ENCODE peak calls at places on chromosome 4, in seven cellular contexts. F is OCI-LY7, A is cardiac fibroblast, H is right lobe of liver, L is PC-3, S is tibial artery, X is BJ. V is an unnamed sample.

GRCh38 chr4:180828455-180829018 is 1414.7 kb upstream of the TENM3 start:
- DNase-seq in L (peak), H (no peak), A (peak), S (no peak), F (peak), X (peak), V (no peak)

GRCh38 chr4:145827885-145828284 is 110.7 kb downstream of the ZNF827 start:
- DNase-seq in L (no peak), H (no peak), S (no peak), X (no peak), A (no peak), F (no peak), V (no peak)

GRCh38 chr4:99157478-99157935 is 13.4 kb upstream of the ADH4 start:
- DNase-seq in F (no peak), L (no peak), H (no peak), S (no peak), X (no peak), A (no peak), V (no peak)

GRCh38 chr4:185559913-185560281 is 24.6 kb upstream of the PDLIM3 start:
- DNase-seq in X (no peak), A (peak), S (peak), L (peak), F (no peak), H (no peak), V (no peak)

GRCh38 chr4:176726803-176727202 is 65.9 kb downstream of the VEGFC start:
- DNase-seq in X (no peak), H (no peak), S (no peak), A (peak), F (no peak), L (no peak), V (no peak)

GRCh38 chr4:105714932-105715331 is 6.3 kb downstream of the GSTCD start:
- DNase-seq in F (no peak), L (no peak), H (no peak), X (no peak), S (no peak), A (no peak), V (no peak)

GRCh38 chr4:88286897-88287296 is 2.5 kb upstream of the PPM1K start:
- DNase-seq in L (no peak), F (no peak), A (peak), S (no peak), H (no peak), X (no peak), V (no peak)

GRCh38 chr4:6933691-6934430 is 24.2 kb downstream of the TBC1D14 start:
- DNase-seq in H (no peak), A (no peak), L (no peak), F (no peak), S (no peak), X (no peak), V (no peak)

GRCh38 chr4:25213327-25213979 is 20.4 kb upstream of the PI4K2B start:
- DNase-seq in A (no peak), L (no peak), H (no peak), F (no peak), X (no peak), S (no peak), V (no peak)

GRCh38 chr4:46444318-46444717 is 54.4 kb upstream of the GABRA2 start:
- DNase-seq in L (no peak), S (no peak), F (no peak), H (no peak), A (peak), X (no peak), V (no peak)

GRCh38 chr4:89788243-89789072 is 48.5 kb downstream of the SNCA start:
- DNase-seq in F (no peak), S (no peak), X (no peak), A (peak), L (no peak), H (no peak), V (no peak)

GRCh38 chr4:10072420-10073017 is 44.1 kb downstream of the WDR1 start:
- DNase-seq in S (no peak), L (no peak), A (peak), X (no peak), H (no peak), F (no peak), V (peak)

GRCh38 chr4:133483600-133484246 is 334.6 kb downstream of the PCDH10 start:
- DNase-seq in H (no peak), S (no peak), F (no peak), A (peak), L (peak), X (peak), V (no peak)

GRCh38 chr4:37936889-37937498 is 23.2 kb upstream of the PTTG2 start:
- DNase-seq in S (peak), L (no peak), X (no peak), H (peak), F (no peak), A (no peak), V (no peak)

GRCh38 chr4:110737931-110738330 is 115.1 kb upstream of the PITX2 start:
- DNase-seq in H (no peak), F (no peak), S (no peak), X (no peak), A (no peak), L (no peak), V (no peak)

GRCh38 chr4:57320217-57320616 is 210.0 kb upstream of the IGFBP7 start:
- DNase-seq in X (no peak), F (no peak), S (no peak), L (no peak), A (no peak), H (no peak), V (no peak)

GRCh38 chr4:158094413-158095110 is 78.3 kb downstream of the GASK1B start:
- DNase-seq in X (no peak), H (no peak), L (peak), S (no peak), F (no peak), A (peak), V (no peak)

GRCh38 chr4:52968696-52969095 is 106.6 kb downstream of the RASL11B start:
- DNase-seq in A (no peak), S (no peak), H (no peak), L (no peak), F (no peak), X (no peak), V (no peak)

GRCh38 chr4:121632686-121633085 is 64.1 kb downstream of the ANXA5 start:
- DNase-seq in S (no peak), H (no peak), L (no peak), X (no peak), F (no peak), A (no peak), V (no peak)

GRCh38 chr4:70954032-70954431 is 39.4 kb upstream of the DCK start:
- DNase-seq in H (no peak), X (no peak), F (no peak), S (no peak), L (no peak), A (no peak), V (no peak)

GRCh38 chr4:153988446-153988845 is 199.6 kb upstream of the SFRP2 start:
- DNase-seq in S (no peak), A (peak), L (no peak), F (no peak), X (no peak), H (no peak), V (no peak)

GRCh38 chr4:147078875-147079658 is 133.4 kb upstream of the TTC29 start:
- DNase-seq in S (no peak), X (no peak), H (no peak), A (peak), L (no peak), F (no peak), V (no peak)

GRCh38 chr4:104860227-104861123 is 286.2 kb upstream of the TET2 start:
- DNase-seq in H (no peak), A (peak), F (peak), X (peak), S (no peak), L (peak), V (peak)

GRCh38 chr4:80183196-80184052 is 13.9 kb upstream of the PRDM8 start:
- DNase-seq in L (no peak), X (no peak), F (no peak), A (no peak), S (no peak), H (peak), V (peak)

GRCh38 chr4:72568959-72569718 is at the start of gene ADAMTS3:
- DNase-seq in A (peak), X (no peak), F (no peak), H (peak), S (peak), L (peak), V (no peak)

GRCh38 chr4:82217986-82218715 is 155.6 kb downstream of the HNRNPD start:
- DNase-seq in F (peak), X (no peak), S (no peak), A (peak), L (peak), H (no peak), V (no peak)

GRCh38 chr4:125243835-125244397 is 70.8 kb upstream of the FAT4 start:
- DNase-seq in L (peak), A (no peak), X (no peak), F (no peak), S (no peak), H (no peak), V (no peak)

GRCh38 chr4:125244848-125245450 is 69.8 kb upstream of the FAT4 start:
- DNase-seq in F (no peak), A (peak), H (no peak), L (peak), X (no peak), S (no peak), V (no peak)
- TF ChIP-seq CTCF in F (peak), A (peak), H (peak), L (peak), X (peak), S (peak), V (peak)

GRCh38 chr4:152258391-152258790 is 277.5 kb downstream of the FBXW7 start:
- DNase-seq in H (no peak), S (no peak), F (no peak), X (no peak), L (no peak), A (no peak), V (no peak)
- TF ChIP-seq CTCF in H (no peak), S (no peak), F (no peak), X (no peak), L (no peak), A (no peak), V (no peak)

DNA sequence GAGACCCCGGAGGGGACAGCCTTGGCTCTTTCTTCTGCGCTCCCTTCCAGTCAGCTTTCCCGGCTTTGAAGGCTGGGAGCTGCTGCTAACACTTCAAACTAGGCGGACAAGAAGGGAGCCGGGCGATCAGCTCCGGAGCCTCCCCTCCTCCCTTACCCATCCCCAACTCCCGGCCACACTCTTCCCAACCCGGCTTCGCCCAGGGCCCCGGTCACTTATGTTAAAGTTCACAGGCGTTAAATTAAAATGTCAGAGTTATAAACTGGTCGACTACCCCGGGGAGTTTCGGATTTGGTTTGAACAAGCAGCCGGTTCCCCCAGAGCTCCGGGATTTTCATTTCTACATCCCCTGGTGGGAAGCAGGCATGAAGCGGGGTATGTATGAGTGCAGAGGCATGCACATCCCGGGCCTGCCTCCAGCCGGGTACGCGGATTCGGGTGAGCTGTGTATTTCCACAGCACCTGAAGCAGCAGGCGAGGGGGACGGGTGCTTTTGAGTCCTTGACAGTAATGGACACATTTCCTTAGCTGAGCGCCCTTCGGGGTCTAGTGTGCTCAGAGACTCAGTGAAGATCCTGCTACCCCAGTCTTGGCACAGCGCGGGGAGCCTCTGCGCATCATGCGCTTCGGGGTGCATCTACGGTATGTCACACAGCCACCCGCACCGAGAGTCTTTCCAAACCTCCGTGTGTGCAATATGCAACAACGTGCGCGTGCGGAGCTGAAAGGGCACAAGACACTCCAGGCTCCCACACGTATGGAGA is 883 bp downstream of the UNC5C start:
- DNase-seq in A (peak), F (no peak), L (peak), S (peak), H (peak), X (no peak), V (peak)
- TF ChIP-seq CTCF in A (no peak), F (no peak), L (no peak), S (no peak), H (no peak), X (no peak), V (no peak)

GRCh38 chr4:40550900-40551546 is 78.6 kb downstream of the RBM47 start:
- DNase-seq in S (no peak), X (no peak), A (peak), H (no peak), F (peak), L (peak), V (peak)
- TF ChIP-seq CTCF in S (peak), X (peak), A (peak), H (peak), F (peak), L (peak), V (peak)

GRCh38 chr4:36249605-36250004 is 5.3 kb upstream of the ARAP2 start:
- DNase-seq in L (no peak), X (no peak), H (no peak), S (no peak), A (no peak), F (no peak), V (no peak)

GRCh38 chr4:36254355-36254754 is 10.0 kb upstream of the ARAP2 start:
- DNase-seq in F (no peak), L (no peak), H (no peak), S (no peak), A (no peak), X (no peak), V (no peak)

GRCh38 chr4:36255575-36255974 is 11.3 kb upstream of the ARAP2 start:
- DNase-seq in L (no peak), S (no peak), X (no peak), F (peak), H (no peak), A (no peak), V (no peak)

GRCh38 chr4:36256398-36256828 is 12.1 kb upstream of the ARAP2 start:
- DNase-seq in S (no peak), F (peak), A (no peak), X (no peak), L (no peak), H (no peak), V (peak)

DNA sequence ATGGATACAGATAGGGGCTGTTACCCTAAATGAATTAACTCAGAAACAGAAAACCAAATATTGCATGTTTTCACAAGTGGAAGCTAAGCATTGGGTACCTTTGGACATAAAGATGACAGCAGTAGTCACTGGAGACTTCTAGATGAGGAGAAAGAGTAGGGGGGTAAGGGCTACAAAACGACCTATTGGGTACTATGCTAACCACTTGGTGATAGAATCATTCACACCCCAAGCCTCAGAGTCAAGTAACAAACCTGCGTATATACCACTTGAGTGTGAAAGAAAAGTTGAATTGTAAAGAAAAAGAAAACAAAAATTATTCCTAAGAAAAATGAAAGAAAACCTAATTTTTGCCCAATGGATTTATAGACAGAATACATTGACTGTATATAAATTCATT is 7.7 kb upstream of the ARAP2 start:
- DNase-seq in X (no peak), H (no peak), A (no peak), L (no peak), F (no peak), S (no peak), V (no peak)
- TF ChIP-seq CTCF in X (no peak), H (no peak), A (no peak), L (no peak), F (no peak), S (no peak), V (no peak)

GRCh38 chr4:75285837-75286236 is 228.4 kb downstream of the RCHY1 start:
- DNase-seq in L (peak), S (no peak), X (no peak), A (no peak), H (no peak), F (no peak), V (no peak)

GRCh38 chr4:75287738-75288517 is 226.3 kb downstream of the RCHY1 start:
- DNase-seq in S (no peak), L (no peak), F (no peak), A (no peak), H (no peak), X (no peak), V (no peak)

DNA sequence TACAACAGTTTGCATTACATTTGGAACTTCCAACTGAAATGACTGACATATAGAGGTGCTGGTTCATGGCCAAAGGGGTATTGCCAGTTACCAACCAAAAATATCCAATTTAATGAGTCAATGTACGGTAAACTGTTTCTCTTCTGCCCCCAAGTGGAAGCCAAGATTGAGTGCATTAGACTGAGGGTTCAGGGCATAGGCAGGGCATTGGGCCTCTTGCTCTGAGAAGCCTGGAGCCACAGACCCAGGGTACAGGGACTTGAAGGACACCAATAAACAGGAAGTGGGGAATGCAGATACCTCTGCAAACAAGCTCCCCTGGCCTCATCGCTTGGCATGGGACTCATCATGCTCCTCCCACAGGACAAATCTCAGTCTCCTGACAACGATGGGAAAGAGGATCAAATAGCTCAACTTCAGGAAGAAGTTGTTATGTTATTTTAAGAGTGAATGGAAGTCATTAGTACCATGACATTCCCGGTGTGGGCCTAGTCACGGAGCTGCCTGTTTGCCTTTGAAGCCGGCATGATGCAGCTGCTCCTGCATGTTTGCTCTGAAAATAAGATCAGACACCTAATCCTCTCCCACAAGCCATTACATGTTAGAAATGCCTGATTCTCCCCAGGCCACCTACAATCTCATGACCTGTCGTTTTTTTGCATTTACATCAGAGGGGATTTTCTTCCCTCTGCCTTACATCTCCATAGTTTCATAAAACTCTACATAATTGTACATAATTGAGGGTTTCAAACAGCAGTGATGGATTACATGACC is 224.2 kb downstream of the RCHY1 start:
- DNase-seq in L (peak), S (no peak), F (peak), H (no peak), A (peak), X (no peak), V (no peak)
- TF ChIP-seq CTCF in L (peak), S (no peak), F (peak), H (no peak), A (peak), X (no peak), V (peak)

GRCh38 chr4:93670434-93670833 is 158.1 kb upstream of the ATOH1 start:
- DNase-seq in A (no peak), S (no peak), H (no peak), F (no peak), X (no peak), L (no peak), V (no peak)
- TF ChIP-seq CTCF in A (no peak), S (no peak), H (no peak), F (no peak), X (no peak), L (no peak), V (no peak)

GRCh38 chr4:150123982-150124670 is 45.9 kb downstream of the DCLK2 start:
- DNase-seq in H (no peak), A (no peak), X (no peak), F (no peak), L (no peak), S (no peak), V (no peak)
- TF ChIP-seq CTCF in H (no peak), A (no peak), X (no peak), F (no peak), L (no peak), S (no peak), V (no peak)

V was measured in Peyer's patch.